ENCODE peak calls at places on chromosomes 5 and 9, in seven cellular contexts. One of them, this sample, is unnamed.

GRCh38 chr5:105905392-105905791 is 1765.3 kb downstream of the EFNA5 start:
- DNase-seq in fibroblast of the aortic adventitia: peak; percentile 7
- DNase-seq in neural progenitor cell: no peak
- DNase-seq in H1: no peak
- DNase-seq in H9: no peak
- DNase-seq in GM12864: no peak
- DNase-seq in right lobe of liver: no peak
- DNase-seq in this sample: no peak

GRCh38 chr9:9749591-9749990 is 863.2 kb downstream of the PTPRD start:
- DNase-seq in neural progenitor cell: no peak
- DNase-seq in H1: no peak
- DNase-seq in H9: no peak
- DNase-seq in right lobe of liver: no peak
- DNase-seq in fibroblast of the aortic adventitia: no peak
- DNase-seq in GM12864: no peak
- DNase-seq in this sample: no peak

GRCh38 chr5:113266913-113267227 is 167.9 kb downstream of the TSSK1B start:
- DNase-seq in GM12864: no peak
- DNase-seq in right lobe of liver: no peak
- DNase-seq in H9: no peak
- DNase-seq in fibroblast of the aortic adventitia: no peak
- DNase-seq in neural progenitor cell: no peak
- DNase-seq in H1: no peak
- DNase-seq in this sample: no peak

GRCh38 chr9:1208185-1208584 is 158.0 kb downstream of the DMRT2 start:
- DNase-seq in fibroblast of the aortic adventitia: peak; percentile 28
- DNase-seq in right lobe of liver: no peak
- DNase-seq in neural progenitor cell: no peak
- DNase-seq in GM12864: no peak
- DNase-seq in H9: no peak
- DNase-seq in H1: no peak
- DNase-seq in this sample: no peak

GRCh38 chr5:98940586-98940985 is 11.8 kb upstream of the CHD1 start:
- DNase-seq in H1: no peak
- DNase-seq in fibroblast of the aortic adventitia: peak; percentile 78
- DNase-seq in neural progenitor cell: peak; percentile 44
- DNase-seq in H9: no peak
- DNase-seq in GM12864: no peak
- DNase-seq in right lobe of liver: no peak
- DNase-seq in this sample: no peak

GRCh38 chr5:150116667-150117395 is 30.5 kb upstream of the CSF1R start:
- DNase-seq in H9: peak; percentile 23
- DNase-seq in neural progenitor cell: peak; percentile 1
- DNase-seq in fibroblast of the aortic adventitia: no peak
- DNase-seq in GM12864: no peak
- DNase-seq in right lobe of liver: no peak
- DNase-seq in H1: no peak
- DNase-seq in this sample: no peak

GRCh38 chr5:4348418-4348817 is 752.8 kb downstream of the IRX1 start:
- DNase-seq in H1: no peak
- DNase-seq in fibroblast of the aortic adventitia: no peak
- DNase-seq in right lobe of liver: no peak
- DNase-seq in GM12864: no peak
- DNase-seq in neural progenitor cell: no peak
- DNase-seq in H9: no peak
- DNase-seq in this sample: no peak

GRCh38 chr9:88757406-88758010 is 222.5 kb downstream of the NXNL2 start:
- DNase-seq in H1: no peak
- DNase-seq in GM12864: no peak
- DNase-seq in right lobe of liver: no peak
- DNase-seq in neural progenitor cell: no peak
- DNase-seq in fibroblast of the aortic adventitia: no peak
- DNase-seq in H9: no peak
- DNase-seq in this sample: no peak

GRCh38 chr9:29312327-29312726 is 1739.0 kb upstream of the C9orf72 start:
- DNase-seq in GM12864: no peak
- DNase-seq in right lobe of liver: no peak
- DNase-seq in H1: no peak
- DNase-seq in fibroblast of the aortic adventitia: no peak
- DNase-seq in neural progenitor cell: no peak
- DNase-seq in H9: no peak
- DNase-seq in this sample: no peak

DNA sequence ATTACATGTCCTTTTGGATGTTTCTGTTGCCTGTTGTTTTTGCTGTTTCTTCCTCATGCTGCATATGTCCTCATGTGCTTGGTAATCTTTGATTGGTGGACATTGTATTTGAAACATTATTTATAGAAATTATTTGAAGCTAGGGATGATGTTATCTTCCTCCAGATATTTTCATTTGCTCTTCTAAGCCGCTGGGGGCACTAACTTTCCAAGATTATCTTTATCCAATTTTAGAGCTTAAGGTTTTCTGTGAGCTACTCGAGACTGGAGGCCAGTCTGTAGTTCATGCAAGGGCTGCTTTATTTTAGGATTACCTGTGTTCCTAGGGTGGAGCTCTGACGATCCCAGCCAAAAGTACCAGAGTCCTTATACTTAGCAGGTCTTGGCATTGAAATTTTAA is 40.9 kb downstream of the STX17 start:
- DNase-seq in GM12864: no peak
- DNase-seq in H9: no peak
- DNase-seq in right lobe of liver: no peak
- DNase-seq in neural progenitor cell: no peak
- DNase-seq in fibroblast of the aortic adventitia: no peak
- DNase-seq in H1: no peak
- DNase-seq in this sample: no peak
- TF ChIP-seq CTCF in GM12864: no peak
- TF ChIP-seq CTCF in H9: peak; percentile 52
- TF ChIP-seq CTCF in right lobe of liver: no peak
- TF ChIP-seq CTCF in neural progenitor cell: peak; percentile 43
- TF ChIP-seq CTCF in fibroblast of the aortic adventitia: peak; percentile 11
- TF ChIP-seq CTCF in H1: no peak
- TF ChIP-seq CTCF in this sample: no peak

GRCh38 chr9:99234618-99235017 is 12.5 kb downstream of the SEC61B start:
- DNase-seq in neural progenitor cell: no peak
- DNase-seq in fibroblast of the aortic adventitia: no peak
- DNase-seq in right lobe of liver: no peak
- DNase-seq in H1: no peak
- DNase-seq in H9: no peak
- DNase-seq in GM12864: no peak
- DNase-seq in this sample: no peak

GRCh38 chr9:99237356-99237755 is 15.3 kb downstream of the SEC61B start:
- DNase-seq in H1: no peak
- DNase-seq in H9: no peak
- DNase-seq in neural progenitor cell: no peak
- DNase-seq in GM12864: no peak
- DNase-seq in fibroblast of the aortic adventitia: peak; percentile 46
- DNase-seq in right lobe of liver: no peak
- DNase-seq in this sample: no peak

GRCh38 chr9:99235069-99235468 is 13.0 kb downstream of the SEC61B start:
- DNase-seq in neural progenitor cell: no peak
- DNase-seq in GM12864: no peak
- DNase-seq in H9: no peak
- DNase-seq in fibroblast of the aortic adventitia: no peak
- DNase-seq in right lobe of liver: no peak
- DNase-seq in H1: no peak
- DNase-seq in this sample: no peak

GRCh38 chr9:99235874-99236627 is 14.0 kb downstream of the SEC61B start:
- DNase-seq in H9: no peak
- DNase-seq in right lobe of liver: no peak
- DNase-seq in neural progenitor cell: no peak
- DNase-seq in GM12864: peak; percentile 91
- DNase-seq in fibroblast of the aortic adventitia: no peak
- DNase-seq in H1: no peak
- DNase-seq in this sample: peak; percentile 58

DNA sequence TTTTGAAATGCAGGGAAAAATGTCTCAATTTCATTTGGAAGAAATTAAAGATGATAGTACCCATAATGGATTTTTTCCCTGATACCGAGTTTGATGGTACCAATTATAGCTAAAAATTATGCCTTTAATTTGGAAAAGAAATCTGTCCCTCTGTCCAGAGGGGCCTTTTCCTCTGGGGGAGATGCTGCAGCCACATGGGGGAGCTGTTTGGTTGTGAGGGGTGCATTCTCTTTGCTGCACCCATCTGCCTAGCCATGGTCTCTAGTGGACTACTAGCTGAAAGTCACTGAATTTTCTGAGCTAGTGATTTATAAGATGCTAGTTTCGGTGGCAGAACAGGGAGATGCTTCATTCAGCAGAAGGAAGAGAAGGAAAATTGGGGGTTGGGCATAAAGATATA is 9.6 kb downstream of the SEC61B start:
- DNase-seq in right lobe of liver: no peak
- DNase-seq in neural progenitor cell: peak; percentile 53
- DNase-seq in fibroblast of the aortic adventitia: no peak
- DNase-seq in H9: no peak
- DNase-seq in H1: no peak
- DNase-seq in GM12864: no peak
- DNase-seq in this sample: peak; percentile 44
- TF ChIP-seq CTCF in right lobe of liver: peak; percentile 36
- TF ChIP-seq CTCF in neural progenitor cell: peak; percentile 74
- TF ChIP-seq CTCF in fibroblast of the aortic adventitia: peak; percentile 60
- TF ChIP-seq CTCF in H9: peak; percentile 76
- TF ChIP-seq CTCF in H1: peak; percentile 73
- TF ChIP-seq CTCF in GM12864: peak; percentile 80
- TF ChIP-seq CTCF in this sample: peak; percentile 82

DNA sequence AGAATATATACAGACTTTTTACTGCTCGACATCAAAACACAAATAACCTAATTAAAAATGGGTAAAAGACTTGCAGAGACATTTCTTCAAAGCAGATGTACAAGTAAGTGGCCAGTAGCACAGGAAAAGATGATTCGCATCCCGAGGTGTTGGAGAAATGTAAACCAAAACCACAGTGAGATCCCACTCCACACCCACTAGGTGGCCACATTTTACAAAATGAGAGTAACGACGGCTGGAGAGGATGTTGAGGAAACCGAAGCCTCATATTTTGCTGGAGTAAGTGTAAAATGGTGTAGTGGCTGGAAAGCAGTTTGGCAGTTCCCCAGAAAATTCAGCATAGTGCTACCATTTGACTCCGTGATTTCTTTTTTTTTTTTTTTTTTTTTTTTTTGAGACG is 21.3 kb upstream of the GBGT1 start:
- DNase-seq in H1: no peak
- DNase-seq in H9: no peak
- DNase-seq in neural progenitor cell: peak; percentile 59
- DNase-seq in right lobe of liver: no peak
- DNase-seq in GM12864: no peak
- DNase-seq in fibroblast of the aortic adventitia: peak; percentile 75
- DNase-seq in this sample: peak; percentile 49
- TF ChIP-seq CTCF in H1: peak; percentile 9
- TF ChIP-seq CTCF in H9: peak; percentile 59
- TF ChIP-seq CTCF in neural progenitor cell: peak; percentile 56
- TF ChIP-seq CTCF in right lobe of liver: peak; percentile 55
- TF ChIP-seq CTCF in GM12864: peak; percentile 59
- TF ChIP-seq CTCF in fibroblast of the aortic adventitia: peak; percentile 80
- TF ChIP-seq CTCF in this sample: peak; percentile 21

GRCh38 chr9:73565833-73566465 is 414.3 kb downstream of the ANXA1 start:
- DNase-seq in neural progenitor cell: peak; percentile 59
- DNase-seq in GM12864: no peak
- DNase-seq in fibroblast of the aortic adventitia: peak; percentile 23
- DNase-seq in H1: peak; percentile 25
- DNase-seq in H9: peak; percentile 57
- DNase-seq in right lobe of liver: peak; percentile 38
- DNase-seq in this sample: no peak
- TF ChIP-seq CTCF in neural progenitor cell: peak; percentile 71
- TF ChIP-seq CTCF in GM12864: peak; percentile 20
- TF ChIP-seq CTCF in fibroblast of the aortic adventitia: peak; percentile 46
- TF ChIP-seq CTCF in H1: peak; percentile 71
- TF ChIP-seq CTCF in H9: peak; percentile 78
- TF ChIP-seq CTCF in right lobe of liver: peak; percentile 72
- TF ChIP-seq CTCF in this sample: peak; percentile 35

GRCh38 chr9:120107138-120107537 is 472.8 kb downstream of the CDK5RAP2 start:
- DNase-seq in neural progenitor cell: no peak
- DNase-seq in GM12864: no peak
- DNase-seq in H1: no peak
- DNase-seq in fibroblast of the aortic adventitia: no peak
- DNase-seq in right lobe of liver: no peak
- DNase-seq in H9: no peak
- DNase-seq in this sample: no peak

GRCh38 chr9:120104771-120105170 is 475.2 kb downstream of the CDK5RAP2 start:
- DNase-seq in fibroblast of the aortic adventitia: no peak
- DNase-seq in neural progenitor cell: no peak
- DNase-seq in GM12864: no peak
- DNase-seq in right lobe of liver: no peak
- DNase-seq in H9: no peak
- DNase-seq in H1: no peak
- DNase-seq in this sample: no peak

GRCh38 chr9:120110520-120110919 is 469.4 kb downstream of the CDK5RAP2 start:
- DNase-seq in fibroblast of the aortic adventitia: no peak
- DNase-seq in H9: no peak
- DNase-seq in GM12864: no peak
- DNase-seq in H1: no peak
- DNase-seq in right lobe of liver: no peak
- DNase-seq in neural progenitor cell: no peak
- DNase-seq in this sample: no peak

DNA sequence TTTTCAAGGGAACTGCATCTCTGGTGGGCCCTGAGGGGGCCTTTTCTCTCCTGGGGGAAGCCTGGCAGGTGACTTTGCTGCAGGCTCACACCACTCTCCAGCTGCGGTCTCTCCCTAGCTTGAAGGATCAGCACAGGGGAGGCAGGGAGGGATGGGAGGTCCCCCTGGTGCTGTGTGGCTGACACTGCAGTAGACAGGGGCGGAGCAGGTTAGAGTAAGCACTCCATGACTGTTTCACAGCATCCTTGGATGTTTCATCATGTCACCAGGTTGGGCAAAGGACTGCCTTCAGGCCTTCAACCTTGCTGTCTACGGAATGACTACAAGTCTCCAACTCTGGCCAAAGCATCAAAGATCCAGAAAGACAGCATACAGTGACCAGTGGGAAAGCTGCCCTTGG is 470.7 kb downstream of the CDK5RAP2 start:
- DNase-seq in H9: peak; percentile 82
- DNase-seq in GM12864: no peak
- DNase-seq in neural progenitor cell: peak; percentile 74
- DNase-seq in H1: peak; percentile 50
- DNase-seq in fibroblast of the aortic adventitia: no peak
- DNase-seq in right lobe of liver: no peak
- DNase-seq in this sample: no peak
- TF ChIP-seq CTCF in H9: peak; percentile 81
- TF ChIP-seq CTCF in GM12864: peak; percentile 37
- TF ChIP-seq CTCF in neural progenitor cell: peak; percentile 68
- TF ChIP-seq CTCF in H1: peak; percentile 96
- TF ChIP-seq CTCF in fibroblast of the aortic adventitia: no peak
- TF ChIP-seq CTCF in right lobe of liver: no peak
- TF ChIP-seq CTCF in this sample: no peak

This sample was measured in GM13976.